ENCODE peak calls at places on chromosomes 4 and X, in seven cellular contexts. One of them, this sample, is unnamed. For H3K4me1, the result is how much of the 10 kb centered on the place peaks cover.

GRCh38 chr4:186217733-186218293 is 9.5 kb upstream of the KLKB1 start:
- DNase-seq in H1: no peak
- DNase-seq in hepatocyte: peak
- DNase-seq in GM23338: no peak
- DNase-seq in HepG2: no peak
- DNase-seq in OCI-LY7: no peak
- DNase-seq in H9: no peak
- DNase-seq in this sample: no peak

GRCh38 chr4:147958459-147959065 is 226.7 kb downstream of the ARHGAP10 start:
- DNase-seq in H1: no peak
- DNase-seq in hepatocyte: no peak
- DNase-seq in GM23338: no peak
- DNase-seq in HepG2: no peak
- DNase-seq in OCI-LY7: no peak
- DNase-seq in H9: no peak
- DNase-seq in this sample: no peak

GRCh38 chr4:181776655-181777054 is 466.5 kb upstream of the TENM3 start:
- DNase-seq in H1: no peak
- DNase-seq in hepatocyte: no peak
- DNase-seq in GM23338: no peak
- DNase-seq in HepG2: no peak
- DNase-seq in OCI-LY7: no peak
- DNase-seq in H9: no peak
- DNase-seq in this sample: no peak

GRCh38 chr4:84501197-84501492 is 2.1 kb upstream of the NKX6-1 start:
- DNase-seq in H1: no peak
- DNase-seq in hepatocyte: no peak
- DNase-seq in GM23338: peak
- DNase-seq in HepG2: no peak
- DNase-seq in OCI-LY7: no peak
- DNase-seq in H9: peak
- DNase-seq in this sample: no peak

GRCh38 chrX:31449975-31450374 is 378.1 kb upstream of the FTHL17 start:
- DNase-seq in H1: no peak
- DNase-seq in hepatocyte: no peak
- DNase-seq in GM23338: no peak
- DNase-seq in HepG2: no peak
- DNase-seq in OCI-LY7: no peak
- DNase-seq in H9: no peak
- DNase-seq in this sample: no peak

GRCh38 chr4:55038176-55038890 is 87.1 kb downstream of the KDR start:
- DNase-seq in H1: no peak
- DNase-seq in hepatocyte: peak
- DNase-seq in GM23338: no peak
- DNase-seq in HepG2: no peak
- DNase-seq in OCI-LY7: no peak
- DNase-seq in H9: no peak
- DNase-seq in this sample: no peak

GRCh38 chr4:95417531-95417930 is 131.2 kb downstream of the UNC5C start:
- DNase-seq in H1: no peak
- DNase-seq in hepatocyte: no peak
- DNase-seq in GM23338: no peak
- DNase-seq in HepG2: no peak
- DNase-seq in OCI-LY7: no peak
- DNase-seq in H9: no peak
- DNase-seq in this sample: no peak

GRCh38 chrX:122890729-122891128 is 293.3 kb upstream of the GRIA3 start:
- DNase-seq in H1: no peak
- DNase-seq in hepatocyte: no peak
- DNase-seq in GM23338: no peak
- DNase-seq in HepG2: no peak
- DNase-seq in OCI-LY7: no peak
- DNase-seq in H9: no peak
- DNase-seq in this sample: no peak

GRCh38 chr4:156377036-156377700 is 423.5 kb upstream of the CTSO start:
- DNase-seq in H1: no peak
- DNase-seq in hepatocyte: no peak
- DNase-seq in GM23338: no peak
- DNase-seq in HepG2: no peak
- DNase-seq in OCI-LY7: no peak
- DNase-seq in H9: no peak
- DNase-seq in this sample: no peak

DNA sequence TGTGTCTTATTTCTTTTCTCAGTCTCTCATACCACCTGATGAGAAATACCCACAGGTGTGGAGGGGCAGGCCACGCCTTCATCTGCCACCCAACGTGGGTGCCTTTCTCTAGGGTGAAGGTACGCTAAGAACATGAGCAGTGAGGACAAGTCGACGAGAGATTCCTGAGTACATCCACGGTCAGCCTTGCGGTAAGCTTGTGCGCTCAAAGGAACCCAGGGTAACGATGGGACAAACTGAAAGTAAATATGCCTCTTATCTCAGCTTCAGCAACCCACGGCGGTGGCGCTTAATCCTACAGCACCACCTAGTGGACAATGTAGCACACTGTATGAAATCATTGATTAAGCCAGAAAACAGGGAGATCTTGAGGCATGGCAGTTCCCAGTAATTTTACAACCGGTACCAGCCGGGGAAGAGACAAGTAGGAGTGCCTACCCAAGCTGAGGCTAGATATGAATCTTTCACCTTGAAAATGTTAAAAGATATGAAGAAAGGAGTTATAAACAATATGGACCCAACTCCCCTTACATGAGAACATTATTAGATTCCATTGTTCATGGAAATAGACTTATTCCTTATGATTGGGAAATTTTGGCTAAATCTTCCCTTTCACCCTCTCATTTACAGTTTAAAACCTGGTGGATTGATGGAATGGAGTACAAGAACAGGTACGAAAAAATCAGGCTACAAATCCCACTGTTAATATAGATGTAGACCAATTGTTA is 63.0 kb downstream of the ZNF732 start:
- DNase-seq in H1: peak
- DNase-seq in hepatocyte: peak
- DNase-seq in GM23338: peak
- DNase-seq in HepG2: peak
- DNase-seq in OCI-LY7: peak
- DNase-seq in H9: peak
- DNase-seq in this sample: peak
- TF ChIP-seq CTCF in H1: peak
- TF ChIP-seq CTCF in hepatocyte: peak
- TF ChIP-seq CTCF in GM23338: peak
- TF ChIP-seq CTCF in HepG2: peak
- TF ChIP-seq CTCF in OCI-LY7: peak
- TF ChIP-seq CTCF in H9: peak
- TF ChIP-seq CTCF in this sample: peak

GRCh38 chr4:128823025-128823661 is 13.6 kb downstream of the JADE1 start:
- DNase-seq in H1: no peak
- DNase-seq in hepatocyte: no peak
- DNase-seq in GM23338: no peak
- DNase-seq in HepG2: no peak
- DNase-seq in OCI-LY7: no peak
- DNase-seq in H9: no peak
- DNase-seq in this sample: no peak
- H3K4me1 ChIP-seq in H1: under half
- H3K4me1 ChIP-seq in hepatocyte: under half
- H3K4me1 ChIP-seq in GM23338: half or more
- H3K4me1 ChIP-seq in HepG2: under half
- H3K4me1 ChIP-seq in OCI-LY7: half or more
- H3K4me1 ChIP-seq in H9: under half
- H3K4me1 ChIP-seq in this sample: under half

DNA sequence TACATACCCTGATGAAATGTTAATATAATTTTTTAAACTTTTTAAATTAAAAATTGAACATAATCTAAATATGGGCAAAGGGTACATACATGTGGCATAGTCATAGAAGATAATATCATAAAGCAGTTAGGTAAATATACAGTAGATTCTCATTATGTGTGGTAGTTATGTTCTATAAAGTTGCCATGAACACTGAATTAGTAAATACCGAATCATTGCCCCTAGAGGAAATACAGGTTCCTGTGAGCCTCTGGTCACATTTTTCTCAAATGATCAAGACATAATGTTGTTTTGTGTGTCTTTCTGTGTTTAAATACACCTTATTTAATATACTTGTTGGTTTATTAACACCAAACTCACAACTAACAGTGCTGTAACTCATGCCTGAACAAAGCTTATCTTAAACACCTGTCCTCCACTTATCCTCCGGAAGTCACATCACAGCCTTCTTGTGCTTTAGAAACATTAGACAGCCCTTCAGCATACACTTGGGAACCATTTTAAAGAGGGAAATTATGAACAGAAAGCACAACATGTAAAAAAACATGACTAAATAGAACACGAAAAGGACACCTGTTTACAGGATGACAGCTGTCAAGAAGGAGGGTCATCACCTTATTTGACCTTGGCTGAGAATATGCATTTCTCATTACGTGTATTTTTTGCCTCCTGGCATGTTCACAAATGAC is 169.4 kb upstream of the NAP1L5 start:
- DNase-seq in H1: no peak
- DNase-seq in hepatocyte: no peak
- DNase-seq in GM23338: no peak
- DNase-seq in HepG2: no peak
- DNase-seq in OCI-LY7: peak
- DNase-seq in H9: no peak
- DNase-seq in this sample: peak
- H3K4me2 ChIP-seq in H1: no peak
- H3K4me2 ChIP-seq in hepatocyte: no peak
- H3K4me2 ChIP-seq in GM23338: no peak
- H3K4me2 ChIP-seq in HepG2: no peak
- H3K4me2 ChIP-seq in OCI-LY7: no peak
- H3K4me2 ChIP-seq in H9: no peak
- H3K4me2 ChIP-seq in this sample: peak

GRCh38 chr4:39527296-39528055 is at the start of gene UGDH:
- DNase-seq in H1: peak
- DNase-seq in hepatocyte: peak
- DNase-seq in GM23338: peak
- DNase-seq in HepG2: peak
- DNase-seq in OCI-LY7: peak
- DNase-seq in H9: peak
- DNase-seq in this sample: peak
- TF ChIP-seq CTCF in H1: no peak
- TF ChIP-seq CTCF in hepatocyte: no peak
- TF ChIP-seq CTCF in GM23338: no peak
- TF ChIP-seq CTCF in HepG2: peak
- TF ChIP-seq CTCF in OCI-LY7: no peak
- TF ChIP-seq CTCF in H9: no peak
- TF ChIP-seq CTCF in this sample: no peak

DNA sequence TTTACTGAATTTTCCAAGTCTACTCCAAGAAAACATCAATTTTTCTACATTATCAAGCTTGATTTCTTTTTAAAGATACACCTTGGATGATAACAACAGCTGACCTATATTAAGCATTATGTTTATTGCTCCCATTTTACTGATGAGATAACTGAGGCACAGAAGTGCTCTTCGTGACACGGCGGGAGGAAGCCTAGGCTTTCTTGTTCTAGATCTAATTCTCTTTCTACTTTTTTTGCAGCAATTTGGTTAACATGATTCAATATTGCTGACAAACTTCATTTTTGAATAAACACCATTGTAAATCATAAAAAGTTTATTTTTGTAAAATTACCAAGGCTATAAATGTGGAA is 33.8 kb downstream of the BBS12 start:
- DNase-seq in H1: no peak
- DNase-seq in hepatocyte: no peak
- DNase-seq in GM23338: no peak
- DNase-seq in HepG2: no peak
- DNase-seq in OCI-LY7: no peak
- DNase-seq in H9: no peak
- DNase-seq in this sample: no peak
- H3K4me1 ChIP-seq in H1: under half
- H3K4me1 ChIP-seq in hepatocyte: under half
- H3K4me1 ChIP-seq in GM23338: under half
- H3K4me1 ChIP-seq in HepG2: half or more
- H3K4me1 ChIP-seq in OCI-LY7: under half
- H3K4me1 ChIP-seq in H9: under half
- H3K4me1 ChIP-seq in this sample: under half

GRCh38 chr4:6944311-6945051 is 34.9 kb downstream of the TBC1D14 start:
- DNase-seq in H1: no peak
- DNase-seq in hepatocyte: no peak
- DNase-seq in GM23338: no peak
- DNase-seq in HepG2: no peak
- DNase-seq in OCI-LY7: no peak
- DNase-seq in H9: no peak
- DNase-seq in this sample: no peak

GRCh38 chr4:6946497-6946896 is 36.9 kb downstream of the TBC1D14 start:
- DNase-seq in H1: no peak
- DNase-seq in hepatocyte: no peak
- DNase-seq in GM23338: no peak
- DNase-seq in HepG2: no peak
- DNase-seq in OCI-LY7: no peak
- DNase-seq in H9: no peak
- DNase-seq in this sample: no peak

GRCh38 chr4:6945052-6945409 is 35.4 kb downstream of the TBC1D14 start:
- DNase-seq in H1: no peak
- DNase-seq in hepatocyte: no peak
- DNase-seq in GM23338: no peak
- DNase-seq in HepG2: no peak
- DNase-seq in OCI-LY7: no peak
- DNase-seq in H9: no peak
- DNase-seq in this sample: no peak

GRCh38 chr4:6951880-6952381 is 42.3 kb downstream of the TBC1D14 start:
- DNase-seq in H1: no peak
- DNase-seq in hepatocyte: no peak
- DNase-seq in GM23338: no peak
- DNase-seq in HepG2: no peak
- DNase-seq in OCI-LY7: no peak
- DNase-seq in H9: no peak
- DNase-seq in this sample: no peak

DNA sequence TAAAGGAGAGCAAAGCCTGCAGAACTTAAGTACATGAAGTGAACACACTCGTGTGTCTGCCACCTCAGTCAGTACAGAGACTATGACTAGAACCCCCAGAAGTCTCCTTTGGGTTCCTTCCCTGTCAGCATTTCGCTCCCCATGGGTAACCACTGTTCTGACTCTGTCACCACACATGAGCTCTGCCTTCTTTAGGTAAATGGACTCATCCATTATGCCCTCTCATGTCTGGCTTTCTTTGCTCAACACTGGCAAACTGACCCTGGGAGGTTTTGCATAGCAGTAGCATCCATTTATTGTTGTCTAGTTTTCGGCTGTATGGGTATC is 38.5 kb downstream of the TBC1D14 start:
- DNase-seq in H1: no peak
- DNase-seq in hepatocyte: no peak
- DNase-seq in GM23338: no peak
- DNase-seq in HepG2: no peak
- DNase-seq in OCI-LY7: no peak
- DNase-seq in H9: no peak
- DNase-seq in this sample: no peak
- H3K4me2 ChIP-seq in H1: no peak
- H3K4me2 ChIP-seq in hepatocyte: peak
- H3K4me2 ChIP-seq in GM23338: no peak
- H3K4me2 ChIP-seq in HepG2: peak
- H3K4me2 ChIP-seq in OCI-LY7: no peak
- H3K4me2 ChIP-seq in H9: no peak
- H3K4me2 ChIP-seq in this sample: no peak

This sample was measured in MM.1S.